ENCODE peak calls at places on chromosome 11, in ten cellular contexts. D, Y, R, N, C, H, L, S, A and I are unnamed samples.
A peak's percentile ranks its signal among the peaks of the same experiment; 100 is the strongest.

GRCh38 chr11:68038718-68039525 is at the start of gene TCIRG1:
- DNase-seq in L (peak; percentile 97), H (no peak), R (peak; percentile 81), D (peak; percentile 81), C (peak; percentile 89), S (peak; percentile 71), A (peak; percentile 70), Y (peak; percentile 91), N (peak; percentile 76), I (no peak)

GRCh38 chr11:102522332-102523207 is 8.0 kb downstream of the MMP7 start:
- DNase-seq in R (no peak), S (no peak), L (no peak), H (no peak), C (no peak), N (no peak), Y (no peak), A (no peak), D (no peak), I (no peak)

GRCh38 chr11:63489879-63490278 is 1.1 kb downstream of the PLAAT5 start:
- DNase-seq in N (peak; percentile 67), L (no peak), C (no peak), R (no peak), A (no peak), S (no peak), Y (no peak), D (no peak), H (no peak), I (peak; percentile 84)

GRCh38 chr11:104823638-104824037 is 74.6 kb downstream of the CASP12 start:
- DNase-seq in A (no peak), N (no peak), D (no peak), H (no peak), S (no peak), L (no peak), R (no peak), C (no peak), Y (no peak), I (no peak)

GRCh38 chr11:3091081-3091845 is 34.0 kb upstream of the CARS1 start:
- DNase-seq in Y (peak; percentile 43), L (no peak), A (no peak), C (peak; percentile 19), H (no peak), S (no peak), R (no peak), D (no peak), N (no peak), I (no peak)

GRCh38 chr11:13781153-13781552 is 112.7 kb downstream of the FAR1 start:
- DNase-seq in S (no peak), L (no peak), H (no peak), C (no peak), R (no peak), D (peak; percentile 37), A (no peak), N (no peak), Y (no peak), I (no peak)

GRCh38 chr11:67372232-67372992 is 986 bp downstream of the CLCF1 start:
- DNase-seq in C (peak; percentile 56), H (no peak), D (no peak), A (peak; percentile 50), L (peak; percentile 90), N (no peak), Y (peak; percentile 67), S (no peak), R (peak; percentile 22), I (no peak)

GRCh38 chr11:65180877-65181568 is 705 bp upstream of the CAPN1 start:
- DNase-seq in Y (peak; percentile 79), L (peak; percentile 93), D (peak; percentile 51), A (peak; percentile 90), S (no peak), N (peak; percentile 63), R (peak; percentile 64), H (peak; percentile 89), C (peak; percentile 63), I (no peak)

GRCh38 chr11:65920035-65920802 is 993 bp downstream of the DRAP1 start:
- DNase-seq in N (no peak), A (no peak), C (peak; percentile 35), D (no peak), R (no peak), Y (no peak), S (no peak), H (no peak), L (peak; percentile 83), I (no peak)

GRCh38 chr11:212150-213100 is 4.9 kb downstream of the RIC8A start:
- DNase-seq in C (no peak), D (no peak), A (no peak), Y (no peak), R (no peak), S (no peak), N (no peak), H (no peak), L (no peak), I (no peak)

GRCh38 chr11:99766816-99767215 is 746.1 kb downstream of the CNTN5 start:
- DNase-seq in S (no peak), R (no peak), D (no peak), H (no peak), A (no peak), N (no peak), L (no peak), Y (no peak), C (no peak), I (no peak)

GRCh38 chr11:58134151-58134550 is 8.8 kb upstream of the OR9I1 start:
- DNase-seq in S (no peak), H (no peak), C (no peak), L (no peak), Y (no peak), N (no peak), A (no peak), D (no peak), R (no peak), I (no peak)

DNA sequence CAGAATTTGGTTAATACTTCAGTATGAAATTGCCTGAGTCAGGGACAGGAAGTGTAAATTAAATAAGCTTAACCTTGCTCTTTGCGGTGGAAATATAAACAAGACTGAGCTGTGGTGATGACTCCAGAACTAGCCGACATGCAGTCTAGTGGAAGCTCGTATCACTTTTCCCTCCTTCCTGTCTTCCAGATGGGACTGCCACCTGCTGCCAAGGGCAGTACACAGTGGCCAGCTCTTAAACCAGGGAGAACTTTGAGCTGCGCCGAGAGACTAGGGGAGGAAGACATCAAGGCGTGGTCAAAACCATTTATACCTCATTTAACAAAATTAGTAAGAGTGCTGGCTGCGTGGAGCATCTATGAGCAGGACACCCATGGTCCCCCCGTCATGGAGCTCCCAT is 31.3 kb upstream of the CTTN start:
- DNase-seq in Y (no peak), C (no peak), D (no peak), A (no peak), N (peak; percentile 45), L (no peak), S (no peak), H (no peak), R (no peak), I (no peak)
- TF ChIP-seq CTCF in Y (no peak), C (no peak), D (no peak), A (no peak), N (no peak), L (no peak), S (no peak), H (no peak), R (no peak), I (no peak)

GRCh38 chr11:6876325-6876724 is at the start of gene OR10A4:
- DNase-seq in H (no peak), A (no peak), N (no peak), C (no peak), R (no peak), S (no peak), Y (no peak), L (no peak), D (no peak), I (no peak)
- TF ChIP-seq CTCF in H (no peak), A (no peak), N (no peak), C (no peak), R (no peak), S (no peak), Y (no peak), L (no peak), D (no peak), I (no peak)

DNA sequence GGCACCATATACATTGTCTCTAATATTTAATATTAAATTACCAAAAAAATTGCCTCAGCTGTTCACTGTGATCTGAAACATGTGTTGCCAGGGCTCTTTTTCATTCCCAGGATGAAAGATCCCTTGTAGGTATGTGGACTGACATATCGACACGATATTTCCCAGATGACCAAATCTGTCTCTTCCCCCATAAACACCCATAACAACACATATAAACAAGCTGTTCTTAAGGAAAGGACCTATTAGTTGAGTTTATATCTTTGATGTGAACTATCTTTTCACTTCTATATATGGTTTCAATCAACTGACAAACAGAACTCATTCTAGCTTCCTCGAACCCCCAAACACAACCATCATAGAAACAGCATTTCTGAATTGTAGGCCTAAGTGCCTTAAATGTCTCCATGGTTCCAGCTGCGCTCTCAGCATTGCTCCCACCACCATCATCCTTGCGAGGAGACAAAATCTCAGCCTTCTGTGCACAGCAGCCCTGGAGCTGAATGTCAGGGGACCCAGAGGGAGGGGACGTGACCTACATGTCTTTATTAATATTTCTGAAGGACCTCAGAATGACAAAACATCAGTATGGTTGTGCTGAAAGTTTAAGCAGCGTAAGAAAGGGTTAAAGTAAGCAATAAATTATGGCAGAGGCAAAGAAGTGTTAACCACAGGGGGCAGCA is 67.0 kb downstream of the ETS1 start:
- DNase-seq in A (no peak), N (no peak), L (no peak), S (no peak), H (no peak), Y (no peak), C (no peak), D (no peak), R (no peak), I (no peak)
- TF ChIP-seq CTCF in A (no peak), N (no peak), L (no peak), S (no peak), H (no peak), Y (no peak), C (no peak), D (no peak), R (no peak), I (no peak)

DNA sequence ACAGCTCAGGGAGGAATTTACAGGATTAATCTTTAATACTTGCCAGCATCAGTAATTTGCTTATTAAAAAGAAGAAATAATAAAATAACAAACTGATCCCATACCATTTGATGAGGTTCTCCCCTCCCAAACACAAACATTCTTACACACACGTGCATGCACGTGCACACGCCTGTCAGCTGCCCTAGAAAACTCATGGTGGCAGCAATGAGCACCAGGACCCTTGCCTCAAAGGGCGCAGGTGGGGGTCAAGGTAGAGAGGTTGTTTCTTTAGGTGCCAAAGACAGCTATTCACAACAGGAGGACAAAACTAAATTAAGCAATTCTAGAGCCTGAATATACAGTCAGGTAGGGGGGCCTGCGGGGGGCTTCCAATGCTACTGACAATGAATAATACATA is 219.3 kb downstream of the BUD13 start:
- DNase-seq in L (no peak), Y (no peak), H (no peak), N (no peak), D (no peak), C (no peak), A (no peak), R (no peak), S (no peak), I (no peak)
- TF ChIP-seq CTCF in L (no peak), Y (no peak), H (peak; percentile 13), N (no peak), D (no peak), C (no peak), A (no peak), R (no peak), S (no peak), I (no peak)